ENCODE peak calls at places on chromosomes 3 and 15, in six cellular contexts. P is BE2C, K is mucosa of descending colon, R is HL-60, S is tibial artery, O is GM06990. C is an unnamed sample.

GRCh38 chr3:131283862-131284261 is 97.7 kb upstream of the NUDT16 start:
- DNase-seq in K (no peak), R (no peak), S (no peak), O (no peak), P (no peak), C (no peak)

GRCh38 chr15:85752591-85752990 is 42.1 kb downstream of the KLHL25 start:
- DNase-seq in P (no peak), O (no peak), R (no peak), K (no peak), S (no peak), C (no peak)

GRCh38 chr15:74451861-74452835 is 8.8 kb downstream of the UBL7 start:
- DNase-seq in S (no peak), O (no peak), K (no peak), P (peak; percentile 53), R (no peak), C (no peak)

GRCh38 chr15:70539409-70539808 is 223.9 kb downstream of the UACA start:
- DNase-seq in P (no peak), S (no peak), R (no peak), K (no peak), O (no peak), C (no peak)

GRCh38 chr15:101372149-101372577 is 77.1 kb upstream of the SNRPA1 start:
- DNase-seq in S (no peak), P (no peak), K (no peak), R (no peak), O (no peak), C (no peak)

GRCh38 chr15:92733934-92734521 is 78.5 kb upstream of the FAM174B start:
- DNase-seq in P (peak; percentile 48), K (no peak), S (no peak), R (peak; percentile 15), O (no peak), C (no peak)

GRCh38 chr15:74265046-74265639 is 29.0 kb downstream of the CCDC33 start:
- DNase-seq in R (no peak), O (no peak), K (no peak), P (no peak), S (no peak), C (no peak)

GRCh38 chr15:95175914-95176658 is 944.7 kb downstream of the MCTP2 start:
- DNase-seq in K (no peak), P (no peak), S (no peak), O (no peak), R (no peak), C (no peak)

GRCh38 chr3:189834462-189834861 is 203.3 kb downstream of the TP63 start:
- DNase-seq in P (no peak), K (no peak), O (no peak), R (no peak), S (no peak), C (no peak)

GRCh38 chr3:19961960-19962359 is 15.1 kb downstream of the RAB5A start:
- DNase-seq in O (no peak), S (no peak), R (no peak), P (no peak), K (no peak), C (no peak)

GRCh38 chr15:63035977-63036376 is 6.6 kb upstream of the TPM1 start:
- DNase-seq in O (no peak), R (no peak), P (no peak), K (no peak), S (no peak), C (no peak)

GRCh38 chr3:119401502-119402440 is 61.6 kb downstream of the TMEM39A start:
- DNase-seq in K (no peak), O (peak; percentile 13), P (no peak), R (no peak), S (no peak), C (no peak)

GRCh38 chr3:78871048-78871447 is 896.8 kb downstream of the ROBO1 start:
- DNase-seq in R (no peak), P (no peak), K (no peak), S (no peak), O (no peak), C (no peak)

GRCh38 chr3:4750306-4751056 is 228.8 kb upstream of the BHLHE40 start:
- DNase-seq in P (no peak), S (no peak), K (no peak), R (no peak), O (no peak), C (no peak)

GRCh38 chr3:65561617-65562016 is 477.1 kb downstream of the MAGI1 start:
- DNase-seq in P (no peak), O (peak; percentile 21), S (no peak), K (no peak), R (no peak), C (no peak)

GRCh38 chr3:31634485-31634884 is 101.8 kb downstream of the STT3B start:
- DNase-seq in K (no peak), S (no peak), R (no peak), O (no peak), P (no peak), C (peak; percentile 65)

GRCh38 chr3:31379598-31379997 is 153.1 kb upstream of the STT3B start:
- DNase-seq in K (no peak), R (no peak), P (no peak), S (no peak), O (no peak), C (no peak)

DNA sequence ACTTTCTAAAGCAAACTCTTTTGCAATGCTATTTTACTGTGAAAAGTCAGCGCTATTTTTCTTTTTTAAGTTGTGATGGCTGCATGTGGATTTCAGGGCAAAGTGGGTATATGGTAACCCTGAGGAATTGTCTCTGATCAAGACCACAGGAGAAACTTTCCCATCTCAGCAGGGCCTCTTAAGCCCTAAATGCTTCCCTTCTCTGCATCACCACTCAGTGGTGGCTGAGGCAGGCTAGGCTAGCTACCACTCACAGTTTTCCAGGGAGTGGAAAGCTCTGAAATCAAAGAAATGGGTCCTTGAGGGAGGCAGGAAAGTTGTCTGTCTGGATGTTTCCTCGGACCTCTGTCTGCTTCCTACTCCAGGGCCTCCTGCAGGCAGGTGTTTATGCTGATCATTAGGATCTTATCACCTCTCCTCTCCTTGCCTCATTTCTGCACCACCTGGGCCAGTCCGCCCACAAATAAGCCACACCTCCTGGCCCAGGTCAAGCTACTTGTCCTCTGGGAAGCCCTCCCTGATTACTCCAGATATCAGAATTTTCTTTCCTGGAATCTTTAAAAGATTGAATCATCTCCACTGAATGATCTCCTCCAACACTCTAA is 37.0 kb downstream of the CEMIP start:
- DNase-seq in P (no peak), R (no peak), O (no peak), K (no peak), S (no peak), C (no peak)
- TF ChIP-seq CTCF in P (no peak), R (no peak), O (no peak), K (no peak), S (no peak), C (no peak)

DNA sequence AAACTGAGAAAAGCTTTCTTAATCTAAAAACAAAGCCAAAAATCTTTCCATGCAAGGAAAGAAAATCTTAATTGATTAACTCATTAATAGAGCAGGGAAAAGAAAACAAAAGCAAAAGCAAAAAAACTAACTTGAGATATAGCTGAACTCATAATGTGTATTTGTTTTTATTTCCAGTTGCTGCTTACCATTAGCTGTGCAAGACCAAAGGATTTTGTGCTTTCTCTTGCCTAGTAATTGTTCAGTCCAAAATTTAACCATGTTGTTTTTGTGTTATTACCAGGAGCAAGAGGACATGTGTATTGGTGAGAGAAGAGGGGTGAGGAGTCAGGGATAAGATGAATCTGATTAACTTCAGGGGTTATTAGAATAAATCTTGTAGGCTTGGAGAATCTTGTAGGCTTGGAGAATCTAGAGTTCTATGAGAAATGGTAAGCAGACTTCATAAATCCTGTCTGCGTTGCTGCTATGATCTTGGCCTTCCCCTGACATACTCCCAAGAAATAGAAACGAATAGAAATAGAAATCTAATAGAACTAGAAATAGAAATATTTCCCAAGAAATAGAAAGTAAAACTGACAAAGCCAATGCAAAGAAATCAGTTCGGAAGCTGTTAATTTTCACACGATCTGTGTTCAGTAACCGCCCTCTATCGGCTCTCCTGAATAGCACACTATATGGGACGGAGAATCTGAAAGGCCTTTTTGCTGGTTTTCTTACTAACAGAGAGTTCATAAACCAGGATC is 72.6 kb upstream of the TNFSF10 start:
- DNase-seq in P (no peak), K (no peak), R (no peak), O (peak; percentile 24), S (no peak), C (no peak)
- H3K4me3 ChIP-seq in P (no peak overlapping the region), K (no peak overlapping the region), R (no peak overlapping the region), O (peak overlapping the region; percentile 42), S (peak overlapping the region; percentile 28), C (no peak overlapping the region)

GRCh38 chr3:47418167-47419082 is 37.6 kb downstream of the PTPN23 start:
- DNase-seq in R (no peak), P (no peak), K (no peak), O (no peak), S (no peak), C (no peak)
- TF ChIP-seq CTCF in R (no peak), P (no peak), K (no peak), O (no peak), S (no peak), C (no peak)

GRCh38 chr3:172208586-172209332 is 169.4 kb downstream of the FNDC3B start:
- DNase-seq in P (no peak), O (no peak), R (no peak), S (no peak), K (no peak), C (no peak)
- H3K4me3 ChIP-seq in P (no peak overlapping the region), O (no peak overlapping the region), R (no peak overlapping the region), S (no peak overlapping the region), K (no peak overlapping the region), C (no peak overlapping the region)

GRCh38 chr3:198071602-198072285 is 111.7 kb downstream of the LMLN start:
- DNase-seq in K (no peak), S (no peak), O (no peak), R (no peak), P (no peak), C (peak; percentile 98)
- TF ChIP-seq CTCF in K (no peak), S (no peak), O (no peak), R (no peak), P (peak; percentile 1), C (peak; percentile 35)

GRCh38 chr3:52106951-52107611 is 47.1 kb downstream of the POC1A start:
- DNase-seq in K (no peak), R (no peak), S (no peak), P (no peak), O (no peak), C (no peak)

GRCh38 chr3:52109556-52110380 is 44.5 kb downstream of the POC1A start:
- DNase-seq in O (no peak), R (no peak), K (no peak), P (peak; percentile 24), S (no peak), C (no peak)

GRCh38 chr3:52112056-52112455 is 42.2 kb downstream of the POC1A start:
- DNase-seq in S (no peak), K (no peak), O (no peak), P (no peak), R (no peak), C (no peak)

GRCh38 chr3:52110502-52110901 is 43.7 kb downstream of the POC1A start:
- DNase-seq in R (no peak), K (no peak), P (no peak), O (no peak), S (no peak), C (no peak)

GRCh38 chr3:52108302-52109232 is 45.7 kb downstream of the POC1A start:
- DNase-seq in P (peak; percentile 67), O (no peak), K (no peak), S (peak; percentile 58), R (no peak), C (no peak)
- H3K4me3 ChIP-seq in P (no peak overlapping the region), O (no peak overlapping the region), K (no peak overlapping the region), S (no peak overlapping the region), R (no peak overlapping the region), C (peak overlapping the region; percentile 0)

C was measured in AG04449.